ENCODE peak calls at places on chromosomes 3 and 15, in five cellular contexts. Z, G, Q, A and H are unnamed samples.

GRCh38 chr3:139434764-139435291 is 41.5 kb downstream of the RBP2 start:
- DNase-seq in Z (peak), G (no peak), Q (no peak), A (peak), H (no peak)

GRCh38 chr3:157128771-157129671 is 30.9 kb downstream of the CCNL1 start:
- DNase-seq in Z (peak), G (peak), Q (no peak), A (peak), H (peak)

GRCh38 chr3:119235151-119235550 is 5.5 kb downstream of the B4GALT4 start:
- DNase-seq in Z (peak), G (no peak), Q (no peak), A (no peak), H (no peak)

GRCh38 chr15:45637552-45638033 is 2.8 kb downstream of the SQOR start:
- DNase-seq in Z (peak), G (peak), Q (no peak), A (no peak), H (peak)

GRCh38 chr3:4980229-4981159 is 1.3 kb downstream of the BHLHE40 start:
- DNase-seq in Z (peak), G (peak), Q (peak), A (peak), H (peak)

GRCh38 chr15:78842519-78842918 is 30.2 kb upstream of the MORF4L1 start:
- DNase-seq in Z (no peak), G (no peak), Q (no peak), A (no peak), H (no peak)

GRCh38 chr3:117130222-117130621 is 420.6 kb downstream of the TUSC7 start:
- DNase-seq in Z (peak), G (no peak), Q (no peak), A (no peak), H (no peak)

GRCh38 chr15:90837052-90837621 is 31.3 kb upstream of the FURIN start:
- DNase-seq in Z (no peak), G (no peak), Q (no peak), A (no peak), H (no peak)

GRCh38 chr3:85626662-85627061 is 667.9 kb downstream of the CADM2 start:
- DNase-seq in Z (no peak), G (no peak), Q (no peak), A (no peak), H (no peak)

GRCh38 chr3:156217674-156218352 is 97.4 kb downstream of the KCNAB1 start:
- DNase-seq in Z (no peak), G (no peak), Q (no peak), A (no peak), H (no peak)

GRCh38 chr3:37129871-37130270 is 44.5 kb downstream of the LRRFIP2 start:
- DNase-seq in Z (no peak), G (no peak), Q (no peak), A (no peak), H (no peak)

GRCh38 chr3:9859530-9860025 is 15.8 kb upstream of the RPUSD3 start:
- DNase-seq in Z (no peak), G (no peak), Q (no peak), A (no peak), H (no peak)

GRCh38 chr15:74226761-74227540 is 9.2 kb upstream of the CCDC33 start:
- DNase-seq in Z (no peak), G (no peak), Q (no peak), A (no peak), H (no peak)

GRCh38 chr3:197000211-197000610 is 29.4 kb downstream of the MELTF start:
- DNase-seq in Z (no peak), G (no peak), Q (no peak), A (no peak), H (no peak)

GRCh38 chr15:91146728-91147127 is 46.7 kb downstream of the SV2B start:
- DNase-seq in Z (no peak), G (no peak), Q (no peak), A (no peak), H (no peak)

GRCh38 chr15:53739651-53740050 is 19.8 kb downstream of the WDR72 start:
- DNase-seq in Z (no peak), G (no peak), Q (no peak), A (peak), H (peak)

GRCh38 chr3:58386966-58387365 is 46.7 kb downstream of the PDHB start:
- DNase-seq in Z (peak), G (no peak), Q (peak), A (no peak), H (no peak)

GRCh38 chr3:127799476-127800222 is 22.7 kb downstream of the MGLL start:
- DNase-seq in Z (peak), G (no peak), Q (no peak), A (peak), H (no peak)

GRCh38 chr3:37543692-37544091 is 318.0 kb upstream of the CTDSPL start:
- DNase-seq in Z (no peak), G (no peak), Q (no peak), A (no peak), H (no peak)

GRCh38 chr3:143000525-143000924 is 845 bp upstream of the U2SURP start:
- DNase-seq in Z (peak), G (no peak), Q (no peak), A (peak), H (no peak)

GRCh38 chr3:10729439-10729838 is 86.6 kb upstream of the SLC6A11 start:
- DNase-seq in Z (no peak), G (no peak), Q (no peak), A (no peak), H (no peak)